ENCODE peak calls at places on chromosomes 4 and X, in nine cellular contexts. O is left ventricle myocardium inferior; W is Peyer's patch; A is GM13977; F is adrenal gland; J is fibroblast of mammary gland; I is GM20000; B is fibroblast of lung; Z is CD4-positive, alpha-beta T cell. V is an unnamed sample.
A peak's percentile ranks its signal among the peaks of the same experiment; 100 is the strongest.

GRCh38 chrX:150730719-150731118 is 37.5 kb downstream of the MTMR1 start:
- DNase-seq in O (no peak), W (no peak), A (no peak), F (no peak), J (peak; percentile 97), I (no peak), B (peak; percentile 37), Z (no peak), V (no peak)

GRCh38 chrX:153926863-153927685 is 1.0 kb upstream of the ARHGAP4 start:
- DNase-seq in O (peak; percentile 49), W (peak; percentile 93), A (peak; percentile 92), F (peak; percentile 74), J (peak; percentile 25), I (peak; percentile 86), B (no peak), Z (peak; percentile 57), V (no peak)

GRCh38 chrX:144918936-144919335 is 328.4 kb upstream of the SPANXN1 start:
- DNase-seq in O (no peak), W (no peak), A (no peak), F (no peak), J (no peak), I (no peak), B (no peak), Z (no peak), V (no peak)

GRCh38 chr4:155478336-155478825 is 101.6 kb upstream of the MAP9 start:
- DNase-seq in O (no peak), W (no peak), A (no peak), F (no peak), J (peak; percentile 29), I (no peak), B (peak; percentile 59), Z (no peak), V (no peak)

GRCh38 chr4:145680902-145681301 is 956 bp downstream of the C4orf51 start:
- DNase-seq in O (no peak), W (no peak), A (no peak), F (no peak), J (no peak), I (no peak), B (no peak), Z (no peak), V (no peak)

GRCh38 chr4:11214281-11214680 is 214.4 kb downstream of the HS3ST1 start:
- DNase-seq in O (no peak), W (no peak), A (no peak), F (no peak), J (no peak), I (no peak), B (no peak), Z (no peak), V (no peak)

GRCh38 chrX:63330681-63331080 is 20.5 kb downstream of the SPIN4 start:
- DNase-seq in O (no peak), W (no peak), A (no peak), F (no peak), J (peak; percentile 3), I (no peak), B (no peak), Z (no peak), V (peak; percentile 71)

GRCh38 chr4:152220201-152220666 is 315.7 kb downstream of the FBXW7 start:
- DNase-seq in O (no peak), W (no peak), A (peak; percentile 13), F (no peak), J (peak; percentile 76), I (no peak), B (no peak), Z (no peak), V (peak; percentile 30)

GRCh38 chr4:139419388-139419914 is 34.5 kb upstream of the RAB33B start:
- DNase-seq in O (peak; percentile 18), W (peak; percentile 61), A (no peak), F (peak; percentile 65), J (peak; percentile 68), I (no peak), B (peak; percentile 62), Z (no peak), V (peak; percentile 90)

GRCh38 chr4:168503652-168504362 is 7.0 kb downstream of the PALLD start:
- DNase-seq in O (no peak), W (no peak), A (no peak), F (no peak), J (peak; percentile 59), I (no peak), B (no peak), Z (no peak), V (peak; percentile 42)

GRCh38 chr4:36224969-36225903 is 19.1 kb downstream of the ARAP2 start:
- DNase-seq in O (no peak), W (no peak), A (no peak), F (no peak), J (no peak), I (no peak), B (no peak), Z (no peak), V (no peak)

GRCh38 chrX:123731258-123731986 is 1.4 kb downstream of the THOC2 start:
- DNase-seq in O (no peak), W (no peak), A (peak; percentile 17), F (no peak), J (peak; percentile 35), I (peak; percentile 7), B (peak; percentile 11), Z (no peak), V (peak; percentile 11)

GRCh38 chr4:173056708-173057107 is 111.9 kb upstream of the GALNT7 start:
- DNase-seq in O (no peak), W (no peak), A (no peak), F (no peak), J (no peak), I (no peak), B (no peak), Z (no peak), V (no peak)

GRCh38 chr4:105934381-105934780 is 39.1 kb downstream of the NPNT start:
- DNase-seq in O (no peak), W (no peak), A (no peak), F (no peak), J (no peak), I (no peak), B (no peak), Z (no peak), V (no peak)

GRCh38 chr4:83837614-83838308 is 301.9 kb downstream of the GPAT3 start:
- DNase-seq in O (no peak), W (no peak), A (no peak), F (no peak), J (no peak), I (no peak), B (no peak), Z (no peak), V (no peak)

GRCh38 chr4:102008711-102009110 is 218.2 kb downstream of the BANK1 start:
- DNase-seq in O (no peak), W (no peak), A (no peak), F (no peak), J (no peak), I (no peak), B (peak; percentile 58), Z (no peak), V (peak; percentile 16)
- TF ChIP-seq CTCF in O (no peak), W (no peak), A (no peak), F (no peak), J (no peak), I (no peak), B (no peak), Z (no peak), V (no peak)

DNA sequence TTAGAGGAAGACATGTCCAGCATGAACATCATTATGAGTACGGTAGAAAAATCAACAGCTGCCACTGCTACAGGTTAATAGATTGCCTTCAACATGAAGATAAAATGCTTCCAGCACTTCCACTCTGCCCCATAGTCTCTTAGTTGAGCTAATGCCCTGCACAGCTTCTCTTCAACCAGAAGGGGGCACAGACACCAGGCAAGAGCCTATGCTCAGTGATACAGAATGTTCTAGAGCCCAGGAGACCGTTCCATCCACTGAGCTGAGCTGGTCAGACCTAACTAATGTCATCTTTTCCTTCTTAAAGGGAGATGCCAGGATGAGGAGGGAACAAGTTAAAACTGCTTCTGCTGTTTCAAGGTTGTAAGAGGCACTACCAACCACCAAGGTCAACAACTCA is 42.2 kb downstream of the SMIM10L2A start:
- DNase-seq in O (no peak), W (no peak), A (no peak), F (no peak), J (peak; percentile 11), I (no peak), B (peak; percentile 1), Z (no peak), V (peak; percentile 18)
- TF ChIP-seq CTCF in O (peak; percentile 34), W (no peak), A (peak; percentile 40), F (no peak), J (peak; percentile 37), I (peak; percentile 6), B (no peak), Z (no peak), V (peak; percentile 23)

GRCh38 chrX:120378570-120378969 is 16.7 kb downstream of the ATP1B4 start:
- DNase-seq in O (no peak), W (no peak), A (no peak), F (no peak), J (no peak), I (no peak), B (no peak), Z (no peak), V (no peak)

GRCh38 chrX:120377179-120377578 is 15.3 kb downstream of the ATP1B4 start:
- DNase-seq in O (no peak), W (no peak), A (no peak), F (no peak), J (no peak), I (no peak), B (no peak), Z (no peak), V (no peak)

GRCh38 chrX:120380699-120381098 is 18.8 kb downstream of the ATP1B4 start:
- DNase-seq in O (no peak), W (no peak), A (peak; percentile 23), F (no peak), J (peak; percentile 9), I (peak; percentile 5), B (peak; percentile 11), Z (no peak), V (peak; percentile 68)
- TF ChIP-seq CTCF in O (peak; percentile 20), W (no peak), A (peak; percentile 37), F (peak; percentile 23), J (peak; percentile 28), I (no peak), B (no peak), Z (peak; percentile 48), V (peak; percentile 42)

GRCh38 chrX:109632906-109633504 is 8.0 kb upstream of the KCNE5 start:
- DNase-seq in O (no peak), W (no peak), A (no peak), F (peak; percentile 13), J (peak; percentile 45), I (peak; percentile 15), B (peak; percentile 45), Z (no peak), V (peak; percentile 45)

GRCh38 chrX:109629310-109629709 is 4.3 kb upstream of the KCNE5 start:
- DNase-seq in O (no peak), W (no peak), A (no peak), F (no peak), J (peak; percentile 3), I (no peak), B (peak; percentile 8), Z (no peak), V (no peak)

GRCh38 chrX:109638158-109638557 is 13.2 kb upstream of the KCNE5 start:
- DNase-seq in O (no peak), W (no peak), A (no peak), F (no peak), J (no peak), I (no peak), B (no peak), Z (no peak), V (no peak)

DNA sequence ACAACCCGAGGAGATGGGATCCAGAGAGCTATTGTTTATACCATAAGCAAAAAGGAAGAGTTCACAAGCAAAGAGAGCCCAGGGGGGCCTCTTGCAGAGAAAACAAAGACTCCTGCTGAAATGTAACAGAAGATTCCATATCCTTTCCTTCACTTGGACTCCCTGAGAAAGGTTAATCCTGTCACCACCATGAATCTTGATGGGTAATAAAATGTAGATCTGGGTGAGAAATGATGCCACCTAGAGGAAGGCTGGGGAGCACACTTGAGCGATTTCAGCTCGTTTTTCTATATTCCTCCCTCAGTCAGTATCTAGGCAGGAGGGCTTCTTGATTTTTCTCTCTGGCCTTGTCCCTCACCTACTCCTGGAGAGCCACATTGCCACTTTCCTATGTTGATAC is 10.2 kb upstream of the KCNE5 start:
- DNase-seq in O (no peak), W (no peak), A (peak; percentile 31), F (no peak), J (peak; percentile 23), I (peak; percentile 15), B (peak; percentile 14), Z (no peak), V (peak; percentile 31)
- TF ChIP-seq CTCF in O (peak; percentile 53), W (no peak), A (peak; percentile 50), F (peak; percentile 39), J (peak; percentile 65), I (peak; percentile 20), B (peak; percentile 30), Z (peak; percentile 30), V (no peak)